ENCODE peak calls at places on chromosomes 5 and 9, in five cellular contexts. G is HEK293T, O is HepG2, C is H1, M is GM12878. A is an unnamed sample.
A peak's percentile ranks its signal among the peaks of the same experiment; 100 is the strongest.

GRCh38 chr9:4220361-4220760 is 79.5 kb downstream of the GLIS3 start:
- DNase-seq in G (no peak), O (no peak), C (no peak), M (no peak), A (no peak)

GRCh38 chr9:75979362-75979761 is 88.9 kb downstream of the PCSK5 start:
- DNase-seq in G (peak; percentile 34), O (peak; percentile 18), C (no peak), M (no peak), A (no peak)

GRCh38 chr5:36389245-36389644 is 87.5 kb upstream of the RANBP3L start:
- DNase-seq in G (no peak), O (no peak), C (no peak), M (no peak), A (no peak)

GRCh38 chr5:82397741-82398320 is 119.7 kb upstream of the RPS23 start:
- DNase-seq in G (no peak), O (no peak), C (no peak), M (no peak), A (no peak)

GRCh38 chr9:124964056-124964455 is 23.2 kb upstream of the GOLGA1 start:
- DNase-seq in G (no peak), O (no peak), C (no peak), M (no peak), A (no peak)

GRCh38 chr9:94907246-94907936 is 180.9 kb downstream of the AOPEP start:
- DNase-seq in G (no peak), O (no peak), C (no peak), M (no peak), A (no peak)

GRCh38 chr9:126290871-126291270 is 35.8 kb upstream of the MVB12B start:
- DNase-seq in G (no peak), O (no peak), C (no peak), M (no peak), A (no peak)

GRCh38 chr9:94909250-94909894 is 182.9 kb downstream of the AOPEP start:
- DNase-seq in G (no peak), O (no peak), C (no peak), M (no peak), A (no peak)

GRCh38 chr9:100350188-100350587 is 2.6 kb downstream of the TEX10 start:
- DNase-seq in G (no peak), O (no peak), C (no peak), M (no peak), A (no peak)

GRCh38 chr5:107869459-107870115 is 198.8 kb upstream of the EFNA5 start:
- DNase-seq in G (no peak), O (no peak), C (no peak), M (no peak), A (no peak)

GRCh38 chr9:136665704-136666363 is 3.1 kb downstream of the EGFL7 start:
- DNase-seq in G (peak; percentile 61), O (no peak), C (no peak), M (no peak), A (no peak)

GRCh38 chr5:159052282-159053011 is 47.3 kb downstream of the EBF1 start:
- DNase-seq in G (no peak), O (no peak), C (no peak), M (no peak), A (no peak)

GRCh38 chr9:37341704-37342103 is 80.8 kb upstream of the GRHPR start:
- DNase-seq in G (no peak), O (no peak), C (no peak), M (no peak), A (no peak)

GRCh38 chr5:134345996-134346395 is 21.0 kb downstream of the CDKL3 start:
- DNase-seq in G (no peak), O (no peak), C (no peak), M (no peak), A (no peak)

GRCh38 chr9:113572076-113572861 is 108.7 kb downstream of the RGS3 start:
- DNase-seq in G (no peak), O (no peak), C (no peak), M (no peak), A (no peak)

GRCh38 chr5:127838661-127839060 is 135.5 kb downstream of the CCDC192 start:
- DNase-seq in G (no peak), O (no peak), C (no peak), M (no peak), A (peak; percentile 47)

GRCh38 chr9:27385606-27386005 is 88.7 kb upstream of the EQTN start:
- DNase-seq in G (no peak), O (no peak), C (no peak), M (no peak), A (no peak)

GRCh38 chr5:113162208-113162607 is 185.6 kb downstream of the DCP2 start:
- DNase-seq in G (no peak), O (no peak), C (no peak), M (no peak), A (no peak)

GRCh38 chr5:123813937-123814624 is 302.1 kb downstream of the CSNK1G3 start:
- DNase-seq in G (peak; percentile 14), O (no peak), C (no peak), M (peak; percentile 43), A (no peak)

GRCh38 chr9:93908591-93909241 is 46.4 kb downstream of the BARX1 start:
- DNase-seq in G (no peak), O (no peak), C (no peak), M (no peak), A (no peak)

GRCh38 chr9:6105738-6106137 is 90.3 kb upstream of the RANBP6 start:
- DNase-seq in G (no peak), O (no peak), C (no peak), M (no peak), A (no peak)

GRCh38 chr9:6109986-6110385 is 94.6 kb upstream of the RANBP6 start:
- DNase-seq in G (no peak), O (no peak), C (no peak), M (no peak), A (no peak)

GRCh38 chr9:6109571-6109970 is 94.1 kb upstream of the RANBP6 start:
- DNase-seq in G (no peak), O (no peak), C (no peak), M (no peak), A (no peak)

DNA sequence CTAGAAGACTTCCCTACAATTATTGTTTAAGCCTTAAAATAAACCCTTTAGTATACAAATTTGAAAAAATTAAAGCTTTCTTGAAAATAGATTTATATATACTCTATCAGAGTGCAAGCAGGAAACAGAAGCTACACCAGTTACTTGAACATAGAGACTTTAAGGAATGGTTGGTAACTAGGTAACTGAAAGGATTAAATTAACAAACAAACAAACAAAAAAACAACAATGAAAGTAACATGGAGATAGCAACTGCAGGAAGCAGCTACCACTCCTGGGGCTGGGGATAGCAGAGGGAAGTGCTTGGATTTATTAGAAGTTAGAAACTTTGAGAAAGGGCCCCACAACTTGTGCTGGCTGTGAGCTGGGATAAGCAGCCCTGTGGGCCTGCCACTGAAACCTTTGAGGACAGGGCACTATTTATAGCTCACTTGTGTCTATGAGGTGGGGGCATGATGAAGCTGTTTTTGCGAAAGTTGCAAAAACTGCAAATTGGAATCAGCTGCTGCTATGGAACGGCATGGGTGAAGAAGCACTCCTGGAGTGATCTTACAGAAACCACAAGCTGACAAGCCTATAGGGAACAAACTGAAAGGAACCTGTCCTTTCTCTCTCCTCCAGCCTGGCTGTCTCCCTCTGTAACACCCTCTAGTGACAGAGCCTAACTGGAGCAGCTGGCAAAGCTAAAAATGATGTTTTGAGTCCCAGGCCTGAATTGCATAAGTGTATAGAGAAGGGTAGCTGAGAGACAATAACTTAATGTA is 91.3 kb upstream of the RANBP6 start:
- DNase-seq in G (peak; percentile 15), O (peak; percentile 25), C (peak; percentile 7), M (peak; percentile 41), A (peak; percentile 25)
- TF ChIP-seq SUZ12 in G (no peak), O (no peak), C (no peak), M (no peak), A (no peak)

DNA sequence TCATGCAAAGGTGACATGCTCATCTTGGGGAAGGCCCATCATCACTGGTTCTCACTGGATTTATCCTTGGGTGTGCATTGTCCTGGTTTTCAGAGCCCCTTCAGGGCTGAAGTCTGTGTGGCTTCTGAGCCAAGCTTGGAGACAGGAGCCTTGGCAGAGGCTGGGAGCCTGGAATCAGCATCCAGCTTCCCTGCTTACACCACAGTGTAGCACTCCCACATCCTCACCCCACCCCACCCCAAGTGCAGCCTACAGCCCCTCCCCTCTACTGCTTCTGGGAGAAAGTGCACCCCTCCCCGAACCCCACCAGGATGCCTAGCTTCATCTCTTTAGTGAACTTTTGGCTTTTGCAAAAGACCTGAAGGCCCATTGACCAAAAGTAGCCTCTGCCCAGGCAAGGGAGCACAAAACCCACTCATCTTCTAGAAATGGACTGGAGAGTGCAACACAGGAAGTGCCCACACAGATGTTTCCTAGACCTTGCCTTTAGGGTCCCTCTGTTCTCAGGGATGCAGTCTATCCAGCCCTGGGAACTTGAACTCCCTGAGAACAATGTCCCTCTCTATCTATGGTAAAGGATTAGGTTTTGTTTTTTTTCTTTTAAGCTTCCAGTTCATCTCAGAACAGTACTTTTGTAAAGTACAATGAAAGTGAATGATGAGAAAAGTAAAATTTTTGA is 189.7 kb downstream of the PALM2AKAP2 start:
- DNase-seq in G (no peak), O (no peak), C (no peak), M (no peak), A (no peak)
- TF ChIP-seq SUZ12 in G (no peak), O (no peak), C (no peak), M (no peak), A (no peak)

GRCh38 chr5:74040065-74040551 is 414.1 kb downstream of the ARHGEF28 start:
- DNase-seq in G (no peak), O (no peak), C (no peak), M (no peak), A (no peak)
- TF ChIP-seq SUZ12 in G (no peak), O (no peak), C (no peak), M (no peak), A (no peak)

DNA sequence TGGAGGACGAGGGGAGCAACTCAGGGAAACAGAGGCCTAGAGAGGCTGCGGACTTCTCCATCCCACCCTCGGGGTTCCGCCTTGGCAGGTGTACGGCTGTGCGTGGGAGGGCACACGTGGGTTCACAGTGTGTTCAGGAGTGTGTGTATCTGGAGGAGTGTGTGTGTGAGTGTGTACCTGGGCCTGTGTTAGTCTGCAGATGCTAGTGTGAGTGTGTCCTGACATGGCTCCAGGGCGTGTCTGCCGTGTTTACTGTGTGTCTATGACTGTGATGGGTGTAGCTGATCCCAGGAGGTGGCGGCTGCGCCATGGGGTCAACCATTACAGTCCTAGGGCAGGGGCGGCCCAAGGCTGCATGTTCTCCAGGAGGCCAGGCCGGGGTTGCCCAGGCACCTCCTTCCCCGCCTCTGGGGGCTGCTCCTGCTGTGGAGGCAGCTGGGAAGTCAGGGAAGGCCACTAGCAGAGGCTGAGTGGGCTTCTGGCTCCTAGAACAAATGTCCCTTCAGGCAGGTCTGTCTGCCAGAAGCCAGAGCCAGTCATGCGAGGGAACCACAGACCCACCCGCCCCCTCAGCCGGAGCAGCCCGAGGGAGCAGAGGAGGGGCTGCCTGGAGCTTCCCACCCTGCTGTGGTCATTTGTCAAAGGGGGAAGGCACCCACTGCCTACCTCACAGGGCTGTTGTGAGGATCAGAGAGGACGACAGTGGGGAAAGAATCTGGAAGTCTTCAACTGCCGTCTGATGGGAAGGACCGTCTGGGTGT is 21.4 kb downstream of the CRB2 start:
- DNase-seq in G (no peak), O (no peak), C (no peak), M (no peak), A (no peak)
- TF ChIP-seq SUZ12 in G (no peak), O (no peak), C (no peak), M (no peak), A (no peak)

DNA sequence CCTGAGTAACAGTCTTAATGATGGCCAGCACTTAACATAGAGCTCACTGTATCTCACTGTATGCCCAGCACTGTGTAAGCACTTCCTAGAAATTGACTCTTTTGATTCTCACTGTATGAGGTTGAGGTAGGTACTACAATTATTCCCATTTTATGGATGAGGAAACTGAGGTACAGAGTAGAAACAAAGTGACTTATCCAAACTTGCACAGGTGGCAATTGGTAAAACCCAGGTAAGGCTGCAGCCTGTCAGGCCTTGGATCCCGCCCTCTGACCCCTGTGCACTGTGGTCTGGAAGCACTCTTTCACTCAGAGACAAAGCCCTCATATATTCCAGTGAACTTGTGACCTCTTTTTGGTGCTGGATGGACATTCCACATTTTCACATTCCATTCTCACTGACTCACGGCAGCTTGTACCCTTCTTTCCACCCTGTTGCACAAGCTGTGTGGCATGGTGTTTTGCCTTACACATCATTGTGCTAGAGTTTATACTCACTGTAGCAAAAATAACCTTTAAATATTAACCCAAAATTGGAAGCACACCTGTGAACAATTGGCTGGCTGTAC is 21.7 kb downstream of the ANKRD55 start:
- DNase-seq in G (no peak), O (peak; percentile 99), C (no peak), M (no peak), A (no peak)
- TF ChIP-seq SUZ12 in G (no peak), O (no peak), C (no peak), M (no peak), A (no peak)